ENCODE peak calls at places on chromosomes 2 and 18, in five cellular contexts. One of them, this sample, is unnamed.

GRCh38 chr2:204268971-204269370 is 276.3 kb upstream of the PARD3B start:
- DNase-seq in fibroblast of mammary gland: no peak
- DNase-seq in heart left ventricle: no peak
- DNase-seq in tibial nerve: no peak
- DNase-seq in AG04449: no peak
- DNase-seq in this sample: peak

GRCh38 chr2:69685321-69686048 is 41.9 kb upstream of the AAK1 start:
- DNase-seq in fibroblast of mammary gland: peak
- DNase-seq in heart left ventricle: no peak
- DNase-seq in tibial nerve: no peak
- DNase-seq in AG04449: no peak
- DNase-seq in this sample: no peak

GRCh38 chr18:49617846-49618245 is 56.0 kb downstream of the LIPG start:
- DNase-seq in fibroblast of mammary gland: no peak
- DNase-seq in heart left ventricle: no peak
- DNase-seq in tibial nerve: no peak
- DNase-seq in AG04449: no peak
- DNase-seq in this sample: no peak

GRCh38 chr18:80252136-80252535 is 4.8 kb upstream of the PARD6G start:
- DNase-seq in fibroblast of mammary gland: peak
- DNase-seq in heart left ventricle: no peak
- DNase-seq in tibial nerve: no peak
- DNase-seq in AG04449: no peak
- DNase-seq in this sample: no peak

GRCh38 chr2:217489145-217489960 is 513.4 kb downstream of the TNS1 start:
- DNase-seq in fibroblast of mammary gland: peak
- DNase-seq in heart left ventricle: no peak
- DNase-seq in tibial nerve: no peak
- DNase-seq in AG04449: no peak
- DNase-seq in this sample: no peak

GRCh38 chr2:2825062-2825461 is 494.0 kb upstream of the MYT1L start:
- DNase-seq in fibroblast of mammary gland: no peak
- DNase-seq in heart left ventricle: no peak
- DNase-seq in tibial nerve: no peak
- DNase-seq in AG04449: no peak
- DNase-seq in this sample: no peak

GRCh38 chr2:135744761-135745314 is 3.2 kb downstream of the UBXN4 start:
- DNase-seq in fibroblast of mammary gland: peak
- DNase-seq in heart left ventricle: no peak
- DNase-seq in tibial nerve: no peak
- DNase-seq in AG04449: no peak
- DNase-seq in this sample: no peak

GRCh38 chr18:58789856-58790255 is 74.8 kb upstream of the ZNF532 start:
- DNase-seq in fibroblast of mammary gland: no peak
- DNase-seq in heart left ventricle: peak
- DNase-seq in tibial nerve: peak
- DNase-seq in AG04449: no peak
- DNase-seq in this sample: no peak

GRCh38 chr18:50973367-50974126 is 5.7 kb downstream of the ELAC1 start:
- DNase-seq in fibroblast of mammary gland: peak
- DNase-seq in heart left ventricle: no peak
- DNase-seq in tibial nerve: no peak
- DNase-seq in AG04449: no peak
- DNase-seq in this sample: peak

GRCh38 chr2:199581935-199582336 is 124.2 kb upstream of the SATB2 start:
- DNase-seq in fibroblast of mammary gland: no peak
- DNase-seq in heart left ventricle: no peak
- DNase-seq in tibial nerve: no peak
- DNase-seq in AG04449: no peak
- DNase-seq in this sample: no peak

GRCh38 chr2:69212238-69213028 is 174.6 kb downstream of the GFPT1 start:
- DNase-seq in fibroblast of mammary gland: no peak
- DNase-seq in heart left ventricle: no peak
- DNase-seq in tibial nerve: no peak
- DNase-seq in AG04449: no peak
- DNase-seq in this sample: no peak

GRCh38 chr2:202149155-202149762 is 76.2 kb downstream of the KIAA2012 start:
- DNase-seq in fibroblast of mammary gland: peak
- DNase-seq in heart left ventricle: peak
- DNase-seq in tibial nerve: peak
- DNase-seq in AG04449: no peak
- DNase-seq in this sample: no peak

GRCh38 chr2:138724765-138725459 is 55.3 kb downstream of the NXPH2 start:
- DNase-seq in fibroblast of mammary gland: no peak
- DNase-seq in heart left ventricle: no peak
- DNase-seq in tibial nerve: no peak
- DNase-seq in AG04449: no peak
- DNase-seq in this sample: no peak

GRCh38 chr2:239824051-239824694 is 201.0 kb downstream of the NDUFA10 start:
- DNase-seq in fibroblast of mammary gland: peak
- DNase-seq in heart left ventricle: peak
- DNase-seq in tibial nerve: no peak
- DNase-seq in AG04449: no peak
- DNase-seq in this sample: peak

GRCh38 chr2:54143780-54144179 is 28.4 kb downstream of the ACYP2 start:
- DNase-seq in fibroblast of mammary gland: no peak
- DNase-seq in heart left ventricle: no peak
- DNase-seq in tibial nerve: no peak
- DNase-seq in AG04449: no peak
- DNase-seq in this sample: no peak

GRCh38 chr2:130836501-130837174 is at the start of gene ARHGEF4:
- DNase-seq in fibroblast of mammary gland: no peak
- DNase-seq in heart left ventricle: no peak
- DNase-seq in tibial nerve: no peak
- DNase-seq in AG04449: no peak
- DNase-seq in this sample: peak

GRCh38 chr18:79818036-79818435 is 20.3 kb downstream of the KCNG2 start:
- DNase-seq in fibroblast of mammary gland: no peak
- DNase-seq in heart left ventricle: no peak
- DNase-seq in tibial nerve: no peak
- DNase-seq in AG04449: no peak
- DNase-seq in this sample: no peak

GRCh38 chr2:24026233-24026632 is 16.3 kb downstream of the MFSD2B start:
- DNase-seq in fibroblast of mammary gland: no peak
- DNase-seq in heart left ventricle: no peak
- DNase-seq in tibial nerve: no peak
- DNase-seq in AG04449: no peak
- DNase-seq in this sample: no peak

GRCh38 chr18:50806208-50806616 is 13.6 kb downstream of the MRO start:
- DNase-seq in fibroblast of mammary gland: no peak
- DNase-seq in heart left ventricle: peak
- DNase-seq in tibial nerve: no peak
- DNase-seq in AG04449: no peak
- DNase-seq in this sample: no peak

DNA sequence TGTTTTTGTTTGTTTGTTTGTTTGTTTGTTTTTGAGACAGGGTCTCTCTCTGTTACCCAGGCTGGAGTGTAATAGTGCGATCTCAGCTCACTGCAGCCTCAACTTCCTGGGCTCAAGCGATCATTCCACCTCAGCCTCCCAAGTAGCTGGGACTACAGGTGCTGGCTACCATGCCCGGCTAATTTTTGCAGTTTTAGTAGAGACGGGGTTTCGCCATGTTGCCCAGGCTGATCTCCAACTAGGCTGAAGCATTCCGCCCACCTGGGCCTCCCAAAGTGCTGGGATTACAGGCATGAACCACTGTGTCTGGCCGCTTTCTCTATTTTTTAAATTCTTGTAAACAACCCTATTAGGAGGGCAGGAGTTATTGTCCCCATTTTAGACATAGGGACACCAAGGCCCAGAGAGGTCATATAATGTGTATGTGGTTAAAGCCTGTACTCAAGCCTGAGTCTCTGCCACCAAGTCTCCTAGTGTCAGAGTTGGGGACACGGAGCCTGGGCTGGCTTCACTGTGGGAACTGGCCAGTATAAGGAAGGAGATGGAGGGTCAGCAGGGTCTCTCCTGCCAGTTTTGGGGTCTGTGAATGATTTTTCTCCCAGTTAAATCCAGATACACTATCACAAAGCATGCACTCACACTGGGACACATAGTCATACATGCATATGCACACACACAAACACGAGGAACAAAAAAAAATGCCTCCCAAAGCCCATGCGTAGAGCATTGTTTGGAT is 27.5 kb upstream of the MCFD2 start:
- DNase-seq in fibroblast of mammary gland: no peak
- DNase-seq in heart left ventricle: no peak
- DNase-seq in tibial nerve: no peak
- DNase-seq in AG04449: no peak
- DNase-seq in this sample: no peak
- TF ChIP-seq CTCF in fibroblast of mammary gland: no peak
- TF ChIP-seq CTCF in heart left ventricle: no peak
- TF ChIP-seq CTCF in tibial nerve: no peak
- TF ChIP-seq CTCF in AG04449: no peak
- TF ChIP-seq CTCF in this sample: no peak

DNA sequence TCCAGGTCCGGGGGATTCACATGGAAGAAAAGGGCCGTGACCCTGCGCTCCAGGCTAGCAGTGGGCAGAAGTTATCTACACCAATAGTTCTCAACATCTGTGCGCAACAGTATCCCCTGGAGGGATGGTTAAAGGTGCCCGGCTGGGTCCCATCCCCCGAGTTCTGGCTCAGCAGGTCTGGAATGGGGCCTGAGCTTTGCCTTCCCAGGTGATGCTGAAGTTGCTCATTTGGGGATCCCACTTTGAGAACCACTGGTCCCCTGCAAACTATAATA is 31.1 kb downstream of the DNMT3A start:
- DNase-seq in fibroblast of mammary gland: no peak
- DNase-seq in heart left ventricle: no peak
- DNase-seq in tibial nerve: no peak
- DNase-seq in AG04449: no peak
- DNase-seq in this sample: no peak
- H3K4me3 ChIP-seq in fibroblast of mammary gland: no peak
- H3K4me3 ChIP-seq in heart left ventricle: no peak
- H3K4me3 ChIP-seq in tibial nerve: no peak
- H3K4me3 ChIP-seq in AG04449: no peak
- H3K4me3 ChIP-seq in this sample: no peak

DNA sequence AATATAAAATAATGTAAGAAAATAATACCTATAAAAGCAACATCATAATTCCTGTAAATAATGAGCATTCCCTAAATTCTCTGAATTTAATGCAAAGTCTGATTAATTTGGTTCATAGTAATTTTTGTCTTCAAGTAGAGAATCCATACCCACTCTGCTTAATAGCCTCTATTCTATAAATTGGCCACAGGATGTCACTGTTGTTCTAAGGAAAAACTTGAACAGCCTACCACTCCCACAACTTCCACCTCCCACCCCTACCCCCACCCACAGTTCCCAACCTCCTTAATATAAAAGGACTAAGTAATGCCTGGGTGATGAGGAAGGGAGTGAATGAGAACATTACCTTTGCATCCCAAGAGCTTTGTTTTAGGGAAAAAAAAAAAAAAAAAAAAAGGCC is 27.2 kb upstream of the BBS5 start:
- DNase-seq in fibroblast of mammary gland: peak
- DNase-seq in heart left ventricle: no peak
- DNase-seq in tibial nerve: no peak
- DNase-seq in AG04449: no peak
- DNase-seq in this sample: no peak
- TF ChIP-seq CTCF in fibroblast of mammary gland: peak
- TF ChIP-seq CTCF in heart left ventricle: peak
- TF ChIP-seq CTCF in tibial nerve: no peak
- TF ChIP-seq CTCF in AG04449: peak
- TF ChIP-seq CTCF in this sample: no peak

GRCh38 chr2:10306901-10307463 is 4.3 kb downstream of the HPCAL1 start:
- DNase-seq in fibroblast of mammary gland: no peak
- DNase-seq in heart left ventricle: no peak
- DNase-seq in tibial nerve: no peak
- DNase-seq in AG04449: no peak
- DNase-seq in this sample: no peak

GRCh38 chr2:10305715-10306114 is 3.0 kb downstream of the HPCAL1 start:
- DNase-seq in fibroblast of mammary gland: no peak
- DNase-seq in heart left ventricle: no peak
- DNase-seq in tibial nerve: no peak
- DNase-seq in AG04449: no peak
- DNase-seq in this sample: no peak

GRCh38 chr2:10303634-10304378 is 1.1 kb downstream of the HPCAL1 start:
- DNase-seq in fibroblast of mammary gland: peak
- DNase-seq in heart left ventricle: peak
- DNase-seq in tibial nerve: no peak
- DNase-seq in AG04449: no peak
- DNase-seq in this sample: peak

GRCh38 chr2:10304458-10305253 is 2.0 kb downstream of the HPCAL1 start:
- DNase-seq in fibroblast of mammary gland: no peak
- DNase-seq in heart left ventricle: no peak
- DNase-seq in tibial nerve: no peak
- DNase-seq in AG04449: no peak
- DNase-seq in this sample: no peak

DNA sequence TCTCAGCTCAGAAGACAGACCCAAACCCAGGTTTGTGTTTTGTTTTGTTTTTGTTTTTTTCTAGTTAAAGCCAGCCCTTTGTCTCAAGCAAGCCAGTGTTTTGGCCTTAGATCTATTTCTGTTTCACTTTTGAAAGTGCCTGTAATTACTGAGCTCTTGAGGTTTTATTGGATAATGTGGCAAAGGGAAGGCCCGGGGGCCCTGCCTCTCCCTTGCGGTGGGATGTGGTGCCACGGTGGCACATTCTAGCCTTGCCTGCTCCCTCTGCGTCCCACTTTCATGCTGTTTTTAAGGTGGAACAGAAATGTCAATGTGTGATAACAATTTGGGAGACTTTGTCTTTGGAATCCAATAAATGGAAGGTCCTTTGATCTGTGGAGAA is 2.5 kb downstream of the HPCAL1 start:
- DNase-seq in fibroblast of mammary gland: no peak
- DNase-seq in heart left ventricle: no peak
- DNase-seq in tibial nerve: no peak
- DNase-seq in AG04449: no peak
- DNase-seq in this sample: no peak
- H3K4me3 ChIP-seq in fibroblast of mammary gland: no peak
- H3K4me3 ChIP-seq in heart left ventricle: peak
- H3K4me3 ChIP-seq in tibial nerve: no peak
- H3K4me3 ChIP-seq in AG04449: peak
- H3K4me3 ChIP-seq in this sample: no peak

GRCh38 chr18:54043484-54044256 is 180.8 kb downstream of the MBD2 start:
- DNase-seq in fibroblast of mammary gland: peak
- DNase-seq in heart left ventricle: no peak
- DNase-seq in tibial nerve: no peak
- DNase-seq in AG04449: no peak
- DNase-seq in this sample: no peak
- TF ChIP-seq CTCF in fibroblast of mammary gland: peak
- TF ChIP-seq CTCF in heart left ventricle: peak
- TF ChIP-seq CTCF in tibial nerve: no peak
- TF ChIP-seq CTCF in AG04449: peak
- TF ChIP-seq CTCF in this sample: no peak